ENCODE peak calls at places on chromosomes 12 and 14, in ten cellular contexts. F is heart right ventricle; Y is IMR-90; V is hepatocyte; K is cardiac muscle cell; Z is DND-41; C is neural progenitor cell; T is CD8-positive, alpha-beta T cell; L is endothelial cell of umbilical vein; J is SK-N-SH. Q is an unnamed sample.

GRCh38 chr12:26434299-26434915 is 239.0 kb downstream of the SSPN start:
- DNase-seq in F (no peak), Y (peak; percentile 68), V (peak; percentile 48), K (peak; percentile 72), Z (no peak), C (peak; percentile 71), T (no peak), L (peak; percentile 69), J (peak; percentile 52), Q (peak; percentile 73)

GRCh38 chr14:53338192-53338591 is 185.1 kb upstream of the DDHD1 start:
- DNase-seq in F (no peak), Y (peak; percentile 67), V (no peak), K (peak; percentile 46), Z (no peak), C (no peak), T (no peak), L (no peak), J (no peak), Q (no peak)

GRCh38 chr14:62939970-62940369 is 105.3 kb downstream of the KCNH5 start:
- DNase-seq in F (no peak), Y (no peak), V (no peak), K (no peak), Z (no peak), C (no peak), T (no peak), L (no peak), J (no peak), Q (no peak)

GRCh38 chr12:111034148-111034910 is 114.0 kb upstream of the MYL2 start:
- DNase-seq in F (no peak), Y (no peak), V (peak; percentile 15), K (no peak), Z (no peak), C (peak; percentile 72), T (no peak), L (no peak), J (peak; percentile 80), Q (peak; percentile 41)

GRCh38 chr14:68564826-68565760 is 227.8 kb downstream of the ZFP36L1 start:
- DNase-seq in F (no peak), Y (no peak), V (no peak), K (peak; percentile 44), Z (peak; percentile 50), C (no peak), T (no peak), L (peak; percentile 53), J (no peak), Q (no peak)

GRCh38 chr14:104149617-104150141 is 11.3 kb downstream of the KIF26A start:
- DNase-seq in F (peak; percentile 62), Y (no peak), V (peak; percentile 69), K (peak; percentile 27), Z (no peak), C (peak; percentile 87), T (peak; percentile 2), L (peak; percentile 64), J (peak; percentile 85), Q (no peak)

GRCh38 chr12:47867496-47867941 is 37.3 kb downstream of the VDR start:
- DNase-seq in F (no peak), Y (peak; percentile 96), V (peak; percentile 40), K (peak; percentile 89), Z (no peak), C (no peak), T (no peak), L (peak; percentile 63), J (no peak), Q (peak; percentile 79)

GRCh38 chr12:26274441-26275312 is 79.3 kb downstream of the SSPN start:
- DNase-seq in F (peak; percentile 87), Y (peak; percentile 100), V (peak; percentile 92), K (peak; percentile 99), Z (no peak), C (peak; percentile 24), T (no peak), L (peak; percentile 98), J (peak; percentile 17), Q (peak; percentile 100)

GRCh38 chr12:90757957-90758356 is 197.0 kb downstream of the CCER1 start:
- DNase-seq in F (no peak), Y (no peak), V (no peak), K (no peak), Z (no peak), C (no peak), T (no peak), L (peak; percentile 81), J (no peak), Q (no peak)

GRCh38 chr14:36901846-36902245 is 240.2 kb downstream of the PAX9 start:
- DNase-seq in F (no peak), Y (peak; percentile 2), V (no peak), K (no peak), Z (no peak), C (no peak), T (no peak), L (no peak), J (no peak), Q (no peak)

GRCh38 chr12:48027183-48028002 is 23.1 kb upstream of the COL2A1 start:
- DNase-seq in F (no peak), Y (no peak), V (no peak), K (no peak), Z (no peak), C (peak; percentile 79), T (no peak), L (no peak), J (no peak), Q (no peak)

GRCh38 chr12:124543052-124543590 is 24.3 kb downstream of the NCOR2 start:
- DNase-seq in F (no peak), Y (no peak), V (no peak), K (peak; percentile 49), Z (no peak), C (no peak), T (no peak), L (no peak), J (peak; percentile 86), Q (no peak)

GRCh38 chr14:22821193-22822016 is 6.2 kb upstream of the SLC7A7 start:
- DNase-seq in F (no peak), Y (no peak), V (peak; percentile 66), K (peak; percentile 48), Z (no peak), C (no peak), T (no peak), L (no peak), J (no peak), Q (no peak)

GRCh38 chr12:132614861-132615578 is 3.6 kb upstream of the P2RX2 start:
- DNase-seq in F (peak; percentile 83), Y (peak; percentile 78), V (peak; percentile 89), K (peak; percentile 90), Z (peak; percentile 80), C (peak; percentile 85), T (peak; percentile 77), L (peak; percentile 81), J (peak; percentile 88), Q (peak; percentile 63)

DNA sequence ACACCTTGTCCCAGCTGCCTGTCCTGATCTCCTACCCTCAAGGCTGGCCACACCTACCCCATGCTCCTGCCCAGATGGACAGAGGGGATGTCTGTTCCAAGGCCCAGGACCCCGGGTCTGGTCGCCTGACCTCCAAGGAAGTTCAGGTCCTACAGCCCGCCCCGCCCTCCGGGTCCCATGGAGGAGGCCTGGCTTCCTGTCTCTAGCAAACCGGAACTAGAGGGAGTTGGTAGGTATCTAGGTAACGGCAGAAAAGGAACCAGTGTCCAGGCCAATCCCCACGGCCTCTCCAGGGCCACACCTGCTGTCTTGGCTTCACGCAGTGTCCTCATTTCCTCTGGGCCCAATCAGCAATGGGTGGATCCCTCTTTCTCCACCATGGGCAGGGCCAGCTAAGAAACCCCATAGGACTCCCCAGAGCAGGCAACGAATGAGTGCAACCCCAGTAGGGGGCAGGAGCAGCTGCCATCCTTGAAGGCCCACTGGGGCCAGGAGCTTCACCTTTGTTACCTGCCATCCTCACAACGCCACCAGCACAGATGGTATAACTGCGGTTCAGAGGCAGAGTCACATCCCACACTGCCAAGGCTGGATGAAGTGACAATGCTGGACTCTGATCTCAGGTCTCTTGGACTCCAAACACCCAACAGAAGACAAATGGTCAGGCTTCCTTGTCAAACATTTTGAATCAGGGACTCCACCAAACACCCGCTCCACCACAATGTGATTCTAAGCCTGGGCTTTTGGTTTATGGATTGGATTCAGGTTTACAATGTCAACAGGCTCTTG is 25.1 kb upstream of the RPLP0 start:
- DNase-seq in F (peak; percentile 44), Y (no peak), V (no peak), K (no peak), Z (no peak), C (no peak), T (peak; percentile 25), L (no peak), J (no peak), Q (peak; percentile 44)
- TF ChIP-seq CTCF in F (no peak), Y (no peak), V (no peak), K (no peak), Z (peak; percentile 8), C (no peak), T (no peak), L (no peak), J (peak; percentile 10), Q (peak; percentile 20)

DNA sequence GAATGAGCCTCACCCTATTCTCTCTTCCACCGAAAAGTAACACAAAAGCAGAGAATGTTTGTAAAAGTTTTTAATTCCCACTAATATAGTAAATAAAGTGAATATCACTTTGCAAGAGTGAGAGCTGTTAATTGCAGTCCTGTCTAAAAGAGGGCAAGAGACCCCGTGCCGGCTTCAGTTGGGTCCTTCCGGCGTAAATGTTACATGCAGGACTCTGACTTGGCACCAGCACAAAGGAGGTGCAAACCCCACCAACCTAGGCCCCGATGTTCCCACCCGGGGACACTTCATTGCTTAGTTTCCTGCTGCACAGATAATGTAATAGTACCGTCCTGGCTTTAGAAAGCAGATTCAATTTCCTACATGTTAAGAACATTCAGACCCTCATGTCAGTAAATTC is 66.0 kb upstream of the DYNC1H1 start:
- DNase-seq in F (no peak), Y (no peak), V (no peak), K (no peak), Z (no peak), C (no peak), T (no peak), L (no peak), J (no peak), Q (no peak)
- H3K36me3 ChIP-seq in F (peaks cover 100% of the 10 kb centered on the region), Y (peaks cover 51% of the 10 kb centered on the region), V (no peaks in the 10 kb centered on the region), K (peaks cover 60% of the 10 kb centered on the region), Z (peaks cover 94% of the 10 kb centered on the region), C (peaks cover 11% of the 10 kb centered on the region), T (peaks cover 74% of the 10 kb centered on the region), L (peaks cover 11% of the 10 kb centered on the region), J (peaks cover 80% of the 10 kb centered on the region), Q (peaks cover 17% of the 10 kb centered on the region)

DNA sequence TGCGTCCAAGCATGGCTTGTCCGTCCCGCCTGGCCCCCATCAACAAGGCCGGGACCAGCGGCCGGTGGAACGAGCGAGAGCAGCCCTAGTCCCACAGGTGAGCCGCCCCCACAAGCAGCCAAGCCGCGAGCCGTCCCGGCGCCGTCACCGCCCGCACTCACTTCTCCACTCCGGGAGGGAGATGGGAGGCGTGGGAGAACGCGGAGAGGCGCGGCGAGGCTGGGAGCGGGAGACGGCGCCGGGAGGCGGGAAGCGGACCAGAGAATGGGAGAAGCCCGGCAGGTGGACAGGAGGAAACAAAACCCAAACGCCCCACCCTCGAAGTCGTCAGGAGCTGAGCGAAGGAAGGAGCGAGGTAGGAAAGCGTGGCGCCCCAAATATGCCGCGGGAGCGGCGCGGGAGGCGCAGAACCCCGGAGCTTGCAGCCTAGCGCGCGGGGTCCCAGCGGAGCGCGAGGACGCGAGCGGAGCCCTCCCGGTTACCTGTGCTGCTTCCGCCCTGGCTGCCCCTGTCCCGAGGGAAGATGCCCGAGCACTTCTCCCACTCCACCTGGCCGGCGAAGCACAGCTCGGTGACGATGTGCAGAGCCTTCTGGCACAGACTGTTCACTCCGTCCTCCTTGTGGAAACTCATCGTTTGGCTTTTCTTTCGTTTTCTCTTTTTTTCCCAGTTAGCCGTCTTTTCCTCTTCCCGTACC is 581 bp downstream of the SYT10 start:
- DNase-seq in F (no peak), Y (no peak), V (peak; percentile 23), K (no peak), Z (no peak), C (peak; percentile 51), T (no peak), L (no peak), J (peak; percentile 27), Q (no peak)
- H3K4me3 ChIP-seq in F (peak overlapping the region; percentile 10), Y (peak overlapping the region; percentile 35), V (peak overlapping the region; percentile 97), K (peak overlapping the region; percentile 73), Z (no peak overlapping the region), C (peak overlapping the region; percentile 73), T (no peak overlapping the region), L (peak overlapping the region; percentile 47), J (peak overlapping the region; percentile 37), Q (peak overlapping the region; percentile 39)

GRCh38 chr12:39392154-39392925 is 50.6 kb downstream of the KIF21A start:
- DNase-seq in F (no peak), Y (no peak), V (peak; percentile 32), K (no peak), Z (no peak), C (no peak), T (no peak), L (no peak), J (no peak), Q (peak; percentile 9)
- TF ChIP-seq CTCF in F (no peak), Y (no peak), V (no peak), K (no peak), Z (no peak), C (no peak), T (no peak), L (no peak), J (no peak), Q (no peak)

Q was measured in bronchial epithelial cell.